ENCODE peak calls at places on chromosomes 3 and 15, in eight cellular contexts. I is astrocyte, C is MM.1S, J is GM23248, G is fibroblast of lung, X is mammary epithelial cell, A is PC-9, Z is HCT116. Q is an unnamed sample. For H3K36me3, the result is how much of the 10 kb centered on the place peaks cover.

GRCh38 chr3:102037209-102037608 is 187.9 kb downstream of the NFKBIZ start:
- DNase-seq in I (peak), Z (no peak), J (no peak), X (no peak), G (peak), C (no peak), A (no peak), Q (no peak)

GRCh38 chr3:61527011-61527410 is 34.4 kb upstream of the PTPRG start:
- DNase-seq in C (no peak), A (no peak), X (no peak), I (no peak), J (no peak), Z (no peak), G (no peak), Q (no peak)

GRCh38 chr15:29101491-29101890 is 168.1 kb downstream of the NSMCE3 start:
- DNase-seq in I (no peak), J (no peak), G (no peak), Z (no peak), A (no peak), X (no peak), C (no peak), Q (no peak)

GRCh38 chr3:130582457-130583155 is 65.6 kb downstream of the COL6A6 start:
- DNase-seq in I (no peak), G (no peak), J (peak), A (no peak), C (no peak), Z (no peak), X (no peak), Q (no peak)

GRCh38 chr15:31263751-31264533 is 62.7 kb upstream of the KLF13 start:
- DNase-seq in G (no peak), C (peak), X (peak), I (no peak), Z (no peak), A (no peak), J (no peak), Q (no peak)

GRCh38 chr15:62569460-62570404 is 404.6 kb upstream of the C2CD4B start:
- DNase-seq in I (peak), J (peak), X (peak), G (peak), Z (no peak), C (no peak), A (peak), Q (no peak)

GRCh38 chr3:73954506-73954905 is 329.8 kb upstream of the PDZRN3 start:
- DNase-seq in Z (no peak), X (no peak), J (no peak), I (peak), G (peak), A (no peak), C (no peak), Q (no peak)

GRCh38 chr3:123137001-123137400 is 64.7 kb upstream of the SEC22A start:
- DNase-seq in Z (no peak), I (no peak), A (no peak), G (no peak), X (no peak), J (no peak), C (no peak), Q (no peak)

GRCh38 chr15:29678504-29679034 is 143.7 kb downstream of the TJP1 start:
- DNase-seq in I (no peak), Z (no peak), A (no peak), C (no peak), J (no peak), G (no peak), X (no peak), Q (no peak)

GRCh38 chr3:49110780-49111179 is 6.2 kb upstream of the QARS1 start:
- DNase-seq in J (no peak), Z (no peak), G (no peak), I (no peak), C (no peak), A (no peak), X (no peak), Q (no peak)

GRCh38 chr3:22496641-22497040 is 706.5 kb upstream of the UBE2E2 start:
- DNase-seq in G (no peak), J (peak), Z (no peak), C (no peak), I (no peak), X (no peak), A (no peak), Q (no peak)

GRCh38 chr15:74410502-74410901 is 23.3 kb downstream of the SEMA7A start:
- DNase-seq in A (no peak), X (no peak), I (no peak), C (no peak), Z (no peak), G (no peak), J (no peak), Q (no peak)
- H3K36me3 ChIP-seq in A (under half), X (under half), I (under half), C (under half), Z (under half), G (under half), J (under half), Q (under half)

GRCh38 chr3:72847282-72847681 is 963 bp downstream of the SHQ1 start:
- DNase-seq in C (no peak), G (peak), X (no peak), I (no peak), A (no peak), Z (no peak), J (peak), Q (no peak)
- TF ChIP-seq EZH2 in C (no peak), G (no peak), X (no peak), I (no peak), A (no peak), Z (no peak), J (no peak), Q (no peak)

GRCh38 chr3:135020181-135020580 is 225.1 kb downstream of the EPHB1 start:
- DNase-seq in X (no peak), J (no peak), C (no peak), I (no peak), A (no peak), Z (no peak), G (no peak), Q (no peak)

GRCh38 chr3:135018171-135018923 is 223.3 kb downstream of the EPHB1 start:
- DNase-seq in X (no peak), G (no peak), Z (no peak), A (no peak), I (no peak), J (no peak), C (peak), Q (no peak)

DNA sequence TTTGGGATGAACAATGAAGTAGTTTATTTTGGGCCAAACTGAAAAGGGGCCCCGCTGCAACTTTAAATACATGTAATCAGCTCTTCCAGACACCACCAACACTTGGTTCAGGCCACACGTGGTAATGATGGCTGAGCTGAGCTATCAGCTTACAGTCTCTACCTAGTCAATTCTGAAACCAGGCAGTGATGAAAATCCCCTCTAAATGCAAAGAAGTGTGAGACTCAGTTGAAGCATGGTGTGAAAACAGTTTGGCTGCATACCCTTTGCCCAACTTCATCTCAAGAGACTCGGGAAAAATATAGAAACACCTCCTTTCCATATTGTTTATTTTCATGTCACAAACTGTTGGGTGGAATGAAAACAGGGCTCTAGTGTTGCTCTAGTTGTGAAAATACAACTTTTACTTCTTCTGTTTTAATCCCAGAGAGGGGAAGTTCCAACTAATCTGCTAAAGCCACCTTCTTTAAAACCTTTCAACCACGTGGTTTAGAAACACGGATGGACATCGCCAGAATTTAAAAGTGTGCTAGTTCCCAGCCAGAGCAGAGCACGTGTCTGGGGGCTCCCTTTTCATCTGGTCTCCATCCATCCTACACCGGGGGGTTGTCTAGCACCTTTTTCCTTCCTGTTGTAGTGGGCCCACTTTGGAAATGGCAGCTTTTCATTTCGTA is 229.1 kb downstream of the EPHB1 start:
- DNase-seq in I (no peak), Z (no peak), X (no peak), A (no peak), C (peak), J (no peak), G (no peak), Q (no peak)
- H3K36me3 ChIP-seq in I (under half), Z (under half), X (under half), A (under half), C (under half), J (under half), G (under half), Q (under half)

GRCh38 chr3:126267169-126267975 is 87.0 kb upstream of the ALDH1L1 start:
- DNase-seq in C (no peak), I (peak), J (peak), G (peak), A (peak), Z (peak), X (peak), Q (no peak)
- TF ChIP-seq EZH2 in C (no peak), I (no peak), J (no peak), G (no peak), A (no peak), Z (no peak), X (no peak), Q (no peak)

GRCh38 chr15:34813446-34814190 is 18.3 kb upstream of the ACTC1 start:
- DNase-seq in G (no peak), J (no peak), I (no peak), C (no peak), Z (no peak), A (no peak), X (no peak), Q (no peak)
- H3K36me3 ChIP-seq in G (under half), J (under half), I (under half), C (under half), Z (under half), A (under half), X (under half), Q (under half)

GRCh38 chr3:99637381-99638111 is 848 bp upstream of the COL8A1 start:
- DNase-seq in Z (no peak), X (peak), I (peak), A (peak), G (peak), J (peak), C (no peak), Q (no peak)
- TF ChIP-seq EZH2 in Z (no peak), X (no peak), I (no peak), A (no peak), G (no peak), J (no peak), C (no peak), Q (no peak)

GRCh38 chr3:126441256-126441880 is 34.3 kb downstream of the ZXDC start:
- DNase-seq in G (no peak), J (no peak), C (no peak), X (no peak), I (no peak), Z (no peak), A (no peak), Q (no peak)

GRCh38 chr3:126439968-126440708 is 35.6 kb downstream of the ZXDC start:
- DNase-seq in C (no peak), A (no peak), X (no peak), G (no peak), J (no peak), I (no peak), Z (no peak), Q (no peak)

GRCh38 chr3:126442099-126442848 is 33.4 kb downstream of the ZXDC start:
- DNase-seq in G (no peak), J (no peak), X (no peak), I (no peak), Z (no peak), C (no peak), A (no peak), Q (no peak)

GRCh38 chr3:126439346-126439967 is 36.2 kb downstream of the ZXDC start:
- DNase-seq in I (no peak), X (no peak), C (no peak), J (no peak), Z (no peak), A (no peak), G (no peak), Q (no peak)

DNA sequence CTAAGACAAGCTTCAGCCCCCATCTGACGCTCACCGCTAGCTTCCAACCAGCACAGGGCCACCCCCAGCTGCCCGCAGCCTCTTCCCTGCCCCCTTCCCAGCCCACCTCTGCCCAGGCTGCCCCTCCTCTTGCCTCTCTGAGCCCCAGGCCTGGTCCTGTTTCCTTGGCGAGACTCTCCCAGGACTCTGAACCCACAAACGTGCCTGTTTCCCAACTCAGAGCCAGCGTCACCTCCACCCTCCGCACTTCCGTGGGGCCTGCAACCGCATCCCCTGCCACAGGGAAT is 35.0 kb downstream of the ZXDC start:
- DNase-seq in X (no peak), C (no peak), Z (no peak), G (no peak), J (no peak), A (no peak), I (no peak), Q (no peak)
- H3K36me3 ChIP-seq in X (under half), C (under half), Z (under half), G (under half), J (under half), A (under half), I (under half), Q (half or more)

Q was measured in SK-N-MC.